ENCODE peak calls at places on chromosome 11, in eight cellular contexts. One of them, this sample, is unnamed.

GRCh38 chr11:102429691-102430090 is 22.9 kb downstream of the TMEM123 start:
- DNase-seq in hepatocyte: no peak
- DNase-seq in uterus: no peak
- DNase-seq in OCI-LY7: peak
- DNase-seq in thoracic aorta: no peak
- DNase-seq in coronary artery: no peak
- DNase-seq in body of pancreas: no peak
- DNase-seq in GM23338: no peak
- DNase-seq in this sample: no peak

GRCh38 chr11:114819028-114819427 is 140.7 kb downstream of the NXPE2 start:
- DNase-seq in hepatocyte: no peak
- DNase-seq in uterus: no peak
- DNase-seq in OCI-LY7: no peak
- DNase-seq in thoracic aorta: no peak
- DNase-seq in coronary artery: no peak
- DNase-seq in body of pancreas: no peak
- DNase-seq in GM23338: no peak
- DNase-seq in this sample: no peak

GRCh38 chr11:71064183-71064582 is 188.2 kb downstream of the SHANK2 start:
- DNase-seq in hepatocyte: no peak
- DNase-seq in uterus: no peak
- DNase-seq in OCI-LY7: no peak
- DNase-seq in thoracic aorta: no peak
- DNase-seq in coronary artery: no peak
- DNase-seq in body of pancreas: no peak
- DNase-seq in GM23338: no peak
- DNase-seq in this sample: no peak

GRCh38 chr11:16126361-16126760 is 230.0 kb downstream of the SOX6 start:
- DNase-seq in hepatocyte: peak
- DNase-seq in uterus: no peak
- DNase-seq in OCI-LY7: no peak
- DNase-seq in thoracic aorta: no peak
- DNase-seq in coronary artery: no peak
- DNase-seq in body of pancreas: no peak
- DNase-seq in GM23338: no peak
- DNase-seq in this sample: no peak

GRCh38 chr11:63663809-63664208 is 7.4 kb downstream of the ATL3 start:
- DNase-seq in hepatocyte: no peak
- DNase-seq in uterus: no peak
- DNase-seq in OCI-LY7: no peak
- DNase-seq in thoracic aorta: no peak
- DNase-seq in coronary artery: no peak
- DNase-seq in body of pancreas: no peak
- DNase-seq in GM23338: no peak
- DNase-seq in this sample: no peak

GRCh38 chr11:126489791-126490190 is 134.3 kb downstream of the ST3GAL4 start:
- DNase-seq in hepatocyte: no peak
- DNase-seq in uterus: no peak
- DNase-seq in OCI-LY7: no peak
- DNase-seq in thoracic aorta: no peak
- DNase-seq in coronary artery: no peak
- DNase-seq in body of pancreas: no peak
- DNase-seq in GM23338: no peak
- DNase-seq in this sample: no peak

GRCh38 chr11:17382046-17382728 is 6.3 kb downstream of the KCNJ11 start:
- DNase-seq in hepatocyte: no peak
- DNase-seq in uterus: no peak
- DNase-seq in OCI-LY7: no peak
- DNase-seq in thoracic aorta: no peak
- DNase-seq in coronary artery: peak
- DNase-seq in body of pancreas: no peak
- DNase-seq in GM23338: no peak
- DNase-seq in this sample: no peak

GRCh38 chr11:97717922-97718321 is 1302.8 kb upstream of the CNTN5 start:
- DNase-seq in hepatocyte: no peak
- DNase-seq in uterus: no peak
- DNase-seq in OCI-LY7: no peak
- DNase-seq in thoracic aorta: no peak
- DNase-seq in coronary artery: no peak
- DNase-seq in body of pancreas: no peak
- DNase-seq in GM23338: no peak
- DNase-seq in this sample: no peak

GRCh38 chr11:62245271-62245753 is 3.3 kb downstream of the SCGB1D2 start:
- DNase-seq in hepatocyte: peak
- DNase-seq in uterus: no peak
- DNase-seq in OCI-LY7: peak
- DNase-seq in thoracic aorta: no peak
- DNase-seq in coronary artery: no peak
- DNase-seq in body of pancreas: no peak
- DNase-seq in GM23338: peak
- DNase-seq in this sample: peak

GRCh38 chr11:78207532-78208256 is 19.0 kb downstream of the USP35 start:
- DNase-seq in hepatocyte: no peak
- DNase-seq in uterus: no peak
- DNase-seq in OCI-LY7: no peak
- DNase-seq in thoracic aorta: no peak
- DNase-seq in coronary artery: no peak
- DNase-seq in body of pancreas: no peak
- DNase-seq in GM23338: no peak
- DNase-seq in this sample: no peak

GRCh38 chr11:86115542-86116385 is 46.9 kb upstream of the PICALM start:
- DNase-seq in hepatocyte: no peak
- DNase-seq in uterus: no peak
- DNase-seq in OCI-LY7: no peak
- DNase-seq in thoracic aorta: no peak
- DNase-seq in coronary artery: no peak
- DNase-seq in body of pancreas: no peak
- DNase-seq in GM23338: no peak
- DNase-seq in this sample: no peak

GRCh38 chr11:69413015-69413801 is 68.3 kb upstream of the LINC01488 start:
- DNase-seq in hepatocyte: no peak
- DNase-seq in uterus: no peak
- DNase-seq in OCI-LY7: no peak
- DNase-seq in thoracic aorta: no peak
- DNase-seq in coronary artery: no peak
- DNase-seq in body of pancreas: no peak
- DNase-seq in GM23338: no peak
- DNase-seq in this sample: no peak

GRCh38 chr11:19511413-19512183 is 201.0 kb upstream of the NAV2 start:
- DNase-seq in hepatocyte: no peak
- DNase-seq in uterus: no peak
- DNase-seq in OCI-LY7: no peak
- DNase-seq in thoracic aorta: peak
- DNase-seq in coronary artery: peak
- DNase-seq in body of pancreas: no peak
- DNase-seq in GM23338: no peak
- DNase-seq in this sample: peak

GRCh38 chr11:65077466-65077865 is 6.4 kb downstream of the CDCA5 start:
- DNase-seq in hepatocyte: no peak
- DNase-seq in uterus: no peak
- DNase-seq in OCI-LY7: peak
- DNase-seq in thoracic aorta: no peak
- DNase-seq in coronary artery: no peak
- DNase-seq in body of pancreas: no peak
- DNase-seq in GM23338: no peak
- DNase-seq in this sample: no peak

GRCh38 chr11:83702795-83703194 is 416.6 kb upstream of the CCDC90B start:
- DNase-seq in hepatocyte: no peak
- DNase-seq in uterus: no peak
- DNase-seq in OCI-LY7: no peak
- DNase-seq in thoracic aorta: no peak
- DNase-seq in coronary artery: no peak
- DNase-seq in body of pancreas: no peak
- DNase-seq in GM23338: no peak
- DNase-seq in this sample: no peak
- H3K27ac ChIP-seq in hepatocyte: no peak
- H3K27ac ChIP-seq in uterus: no peak
- H3K27ac ChIP-seq in OCI-LY7: no peak
- H3K27ac ChIP-seq in thoracic aorta: no peak
- H3K27ac ChIP-seq in coronary artery: no peak
- H3K27ac ChIP-seq in body of pancreas: no peak
- H3K27ac ChIP-seq in GM23338: no peak
- H3K27ac ChIP-seq in this sample: no peak

GRCh38 chr11:103546236-103546635 is 437.0 kb downstream of the DYNC2H1 start:
- DNase-seq in hepatocyte: no peak
- DNase-seq in uterus: no peak
- DNase-seq in OCI-LY7: no peak
- DNase-seq in thoracic aorta: no peak
- DNase-seq in coronary artery: no peak
- DNase-seq in body of pancreas: no peak
- DNase-seq in GM23338: no peak
- DNase-seq in this sample: no peak

GRCh38 chr11:103543456-103543855 is 434.2 kb downstream of the DYNC2H1 start:
- DNase-seq in hepatocyte: no peak
- DNase-seq in uterus: no peak
- DNase-seq in OCI-LY7: no peak
- DNase-seq in thoracic aorta: no peak
- DNase-seq in coronary artery: no peak
- DNase-seq in body of pancreas: no peak
- DNase-seq in GM23338: no peak
- DNase-seq in this sample: no peak

GRCh38 chr11:103545551-103545950 is 436.3 kb downstream of the DYNC2H1 start:
- DNase-seq in hepatocyte: no peak
- DNase-seq in uterus: no peak
- DNase-seq in OCI-LY7: no peak
- DNase-seq in thoracic aorta: no peak
- DNase-seq in coronary artery: no peak
- DNase-seq in body of pancreas: no peak
- DNase-seq in GM23338: no peak
- DNase-seq in this sample: no peak

GRCh38 chr11:103542851-103543250 is 433.6 kb downstream of the DYNC2H1 start:
- DNase-seq in hepatocyte: no peak
- DNase-seq in uterus: no peak
- DNase-seq in OCI-LY7: no peak
- DNase-seq in thoracic aorta: no peak
- DNase-seq in coronary artery: no peak
- DNase-seq in body of pancreas: no peak
- DNase-seq in GM23338: no peak
- DNase-seq in this sample: no peak

GRCh38 chr11:103544874-103545273 is 435.6 kb downstream of the DYNC2H1 start:
- DNase-seq in hepatocyte: no peak
- DNase-seq in uterus: no peak
- DNase-seq in OCI-LY7: no peak
- DNase-seq in thoracic aorta: no peak
- DNase-seq in coronary artery: no peak
- DNase-seq in body of pancreas: no peak
- DNase-seq in GM23338: no peak
- DNase-seq in this sample: no peak
- H3K27ac ChIP-seq in hepatocyte: no peak
- H3K27ac ChIP-seq in uterus: no peak
- H3K27ac ChIP-seq in OCI-LY7: no peak
- H3K27ac ChIP-seq in thoracic aorta: no peak
- H3K27ac ChIP-seq in coronary artery: no peak
- H3K27ac ChIP-seq in body of pancreas: no peak
- H3K27ac ChIP-seq in GM23338: no peak
- H3K27ac ChIP-seq in this sample: no peak

DNA sequence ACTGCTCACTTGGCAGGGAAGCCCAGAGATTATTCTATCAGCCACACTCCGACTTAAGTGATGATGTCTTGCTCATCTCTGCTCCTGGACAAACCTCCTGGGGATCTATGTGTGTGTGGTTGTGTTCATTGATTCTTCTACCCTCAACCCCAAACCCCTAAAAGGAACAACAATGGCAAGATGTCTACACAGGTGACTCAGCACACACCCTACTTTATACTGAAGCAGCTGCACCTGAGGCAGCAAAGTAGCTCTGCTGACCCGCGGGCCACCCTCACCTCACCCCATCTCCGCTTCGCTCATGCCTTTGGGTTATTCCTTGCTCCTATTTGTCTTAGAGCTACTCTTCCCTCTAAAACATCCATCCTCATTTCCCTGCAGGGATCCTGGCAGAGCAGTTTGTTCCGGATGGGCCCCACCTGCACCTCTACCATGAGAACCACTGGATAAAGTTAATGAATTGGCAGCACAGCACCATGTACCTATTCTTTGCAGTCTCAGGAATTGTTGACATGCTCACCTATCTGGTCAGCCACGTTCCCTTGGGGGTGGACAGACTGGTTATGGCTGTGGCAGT is 38.7 kb downstream of the TMEM45B start:
- DNase-seq in hepatocyte: no peak
- DNase-seq in uterus: no peak
- DNase-seq in OCI-LY7: no peak
- DNase-seq in thoracic aorta: no peak
- DNase-seq in coronary artery: no peak
- DNase-seq in body of pancreas: no peak
- DNase-seq in GM23338: no peak
- DNase-seq in this sample: no peak
- H3K27ac ChIP-seq in hepatocyte: peak
- H3K27ac ChIP-seq in uterus: no peak
- H3K27ac ChIP-seq in OCI-LY7: no peak
- H3K27ac ChIP-seq in thoracic aorta: no peak
- H3K27ac ChIP-seq in coronary artery: no peak
- H3K27ac ChIP-seq in body of pancreas: peak
- H3K27ac ChIP-seq in GM23338: no peak
- H3K27ac ChIP-seq in this sample: peak

GRCh38 chr11:122319842-122320555 is 204.0 kb upstream of the BLID start:
- DNase-seq in hepatocyte: no peak
- DNase-seq in uterus: no peak
- DNase-seq in OCI-LY7: no peak
- DNase-seq in thoracic aorta: no peak
- DNase-seq in coronary artery: no peak
- DNase-seq in body of pancreas: no peak
- DNase-seq in GM23338: no peak
- DNase-seq in this sample: no peak
- H3K27ac ChIP-seq in hepatocyte: peak
- H3K27ac ChIP-seq in uterus: no peak
- H3K27ac ChIP-seq in OCI-LY7: no peak
- H3K27ac ChIP-seq in thoracic aorta: peak
- H3K27ac ChIP-seq in coronary artery: peak
- H3K27ac ChIP-seq in body of pancreas: no peak
- H3K27ac ChIP-seq in GM23338: no peak
- H3K27ac ChIP-seq in this sample: no peak